ENCODE peak calls at places on chromosome 13, in ten cellular contexts. One of them, this sample, is unnamed. For H3K4me1, the result is how much of the 10 kb centered on the place peaks cover.

GRCh38 chr13:34748078-34748477 is 194.0 kb upstream of the NBEA start:
- DNase-seq in CD8-positive, alpha-beta memory T cell: no peak
- DNase-seq in colonic mucosa: peak
- DNase-seq in thyroid gland: peak
- DNase-seq in ascending aorta: peak
- DNase-seq in lung: peak
- DNase-seq in IMR-90: no peak
- DNase-seq in pancreas: peak
- DNase-seq in suprapubic skin: no peak
- DNase-seq in right atrium auricular region: peak
- DNase-seq in this sample: no peak

GRCh38 chr13:34040863-34041262 is 222.9 kb downstream of the RFC3 start:
- DNase-seq in IMR-90: no peak
- DNase-seq in CD8-positive, alpha-beta memory T cell: no peak
- DNase-seq in colonic mucosa: no peak
- DNase-seq in suprapubic skin: no peak
- DNase-seq in pancreas: no peak
- DNase-seq in right atrium auricular region: no peak
- DNase-seq in thyroid gland: no peak
- DNase-seq in ascending aorta: no peak
- DNase-seq in lung: no peak
- DNase-seq in this sample: no peak

GRCh38 chr13:82713681-82714405 is 1168.4 kb downstream of the SLITRK1 start:
- DNase-seq in pancreas: no peak
- DNase-seq in ascending aorta: no peak
- DNase-seq in suprapubic skin: no peak
- DNase-seq in right atrium auricular region: no peak
- DNase-seq in IMR-90: peak
- DNase-seq in thyroid gland: no peak
- DNase-seq in lung: no peak
- DNase-seq in CD8-positive, alpha-beta memory T cell: no peak
- DNase-seq in colonic mucosa: no peak
- DNase-seq in this sample: no peak

GRCh38 chr13:36038785-36039415 is 92.3 kb downstream of the DCLK1 start:
- DNase-seq in ascending aorta: no peak
- DNase-seq in suprapubic skin: no peak
- DNase-seq in CD8-positive, alpha-beta memory T cell: no peak
- DNase-seq in lung: no peak
- DNase-seq in right atrium auricular region: no peak
- DNase-seq in pancreas: no peak
- DNase-seq in IMR-90: no peak
- DNase-seq in thyroid gland: no peak
- DNase-seq in colonic mucosa: no peak
- DNase-seq in this sample: no peak

GRCh38 chr13:77678691-77679090 is 18.8 kb upstream of the SLAIN1 start:
- DNase-seq in right atrium auricular region: no peak
- DNase-seq in pancreas: no peak
- DNase-seq in IMR-90: no peak
- DNase-seq in suprapubic skin: no peak
- DNase-seq in ascending aorta: no peak
- DNase-seq in thyroid gland: no peak
- DNase-seq in lung: no peak
- DNase-seq in colonic mucosa: no peak
- DNase-seq in CD8-positive, alpha-beta memory T cell: no peak
- DNase-seq in this sample: no peak

GRCh38 chr13:102877285-102877684 is 31.5 kb downstream of the ERCC5 start:
- DNase-seq in suprapubic skin: no peak
- DNase-seq in pancreas: no peak
- DNase-seq in colonic mucosa: no peak
- DNase-seq in IMR-90: peak
- DNase-seq in right atrium auricular region: no peak
- DNase-seq in thyroid gland: no peak
- DNase-seq in ascending aorta: no peak
- DNase-seq in lung: no peak
- DNase-seq in CD8-positive, alpha-beta memory T cell: no peak
- DNase-seq in this sample: no peak

GRCh38 chr13:32205426-32206096 is 109.6 kb downstream of the ZAR1L start:
- DNase-seq in colonic mucosa: no peak
- DNase-seq in thyroid gland: no peak
- DNase-seq in suprapubic skin: no peak
- DNase-seq in IMR-90: peak
- DNase-seq in CD8-positive, alpha-beta memory T cell: no peak
- DNase-seq in pancreas: no peak
- DNase-seq in lung: no peak
- DNase-seq in ascending aorta: no peak
- DNase-seq in right atrium auricular region: no peak
- DNase-seq in this sample: no peak

GRCh38 chr13:94646904-94647303 is 45.2 kb downstream of the GPR180 start:
- DNase-seq in right atrium auricular region: no peak
- DNase-seq in ascending aorta: no peak
- DNase-seq in thyroid gland: no peak
- DNase-seq in IMR-90: no peak
- DNase-seq in pancreas: no peak
- DNase-seq in lung: no peak
- DNase-seq in suprapubic skin: no peak
- DNase-seq in CD8-positive, alpha-beta memory T cell: no peak
- DNase-seq in colonic mucosa: no peak
- DNase-seq in this sample: no peak

DNA sequence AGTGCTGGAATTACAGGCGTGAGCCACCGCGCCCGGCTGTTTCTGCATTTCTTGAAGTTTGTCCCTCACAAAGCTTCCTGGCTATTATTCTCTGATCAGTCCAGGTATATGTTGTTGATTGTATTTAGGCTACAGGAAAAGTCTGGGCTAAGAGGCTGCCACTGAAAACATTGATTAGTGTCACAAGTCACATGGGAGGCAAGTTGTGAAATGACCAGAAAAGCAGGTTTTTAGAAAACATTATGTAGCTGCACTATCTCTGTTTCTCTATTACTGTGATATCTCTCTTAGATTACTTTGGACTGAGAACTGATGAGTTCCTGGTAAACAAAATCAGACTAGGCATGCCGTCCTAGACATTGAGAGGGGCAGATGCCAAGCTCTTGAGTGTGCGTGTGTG is 16.0 kb upstream of the ZDHHC20 start:
- DNase-seq in CD8-positive, alpha-beta memory T cell: no peak
- DNase-seq in ascending aorta: no peak
- DNase-seq in pancreas: no peak
- DNase-seq in IMR-90: no peak
- DNase-seq in colonic mucosa: no peak
- DNase-seq in suprapubic skin: no peak
- DNase-seq in lung: no peak
- DNase-seq in thyroid gland: no peak
- DNase-seq in right atrium auricular region: no peak
- DNase-seq in this sample: no peak
- H3K27ac ChIP-seq in CD8-positive, alpha-beta memory T cell: no peak
- H3K27ac ChIP-seq in ascending aorta: no peak
- H3K27ac ChIP-seq in pancreas: no peak
- H3K27ac ChIP-seq in IMR-90: no peak
- H3K27ac ChIP-seq in colonic mucosa: no peak
- H3K27ac ChIP-seq in suprapubic skin: no peak
- H3K27ac ChIP-seq in lung: no peak
- H3K27ac ChIP-seq in thyroid gland: no peak
- H3K27ac ChIP-seq in right atrium auricular region: no peak
- H3K27ac ChIP-seq in this sample: no peak

GRCh38 chr13:59459972-59460371 is 703.8 kb downstream of the DIAPH3 start:
- DNase-seq in IMR-90: peak
- DNase-seq in ascending aorta: no peak
- DNase-seq in right atrium auricular region: no peak
- DNase-seq in thyroid gland: no peak
- DNase-seq in lung: no peak
- DNase-seq in pancreas: no peak
- DNase-seq in suprapubic skin: no peak
- DNase-seq in CD8-positive, alpha-beta memory T cell: no peak
- DNase-seq in colonic mucosa: no peak
- DNase-seq in this sample: no peak

GRCh38 chr13:59463023-59463422 is 700.7 kb downstream of the DIAPH3 start:
- DNase-seq in pancreas: no peak
- DNase-seq in CD8-positive, alpha-beta memory T cell: no peak
- DNase-seq in thyroid gland: no peak
- DNase-seq in right atrium auricular region: no peak
- DNase-seq in colonic mucosa: no peak
- DNase-seq in ascending aorta: no peak
- DNase-seq in lung: no peak
- DNase-seq in suprapubic skin: no peak
- DNase-seq in IMR-90: no peak
- DNase-seq in this sample: no peak

GRCh38 chr13:59461411-59461810 is 702.3 kb downstream of the DIAPH3 start:
- DNase-seq in right atrium auricular region: no peak
- DNase-seq in CD8-positive, alpha-beta memory T cell: no peak
- DNase-seq in suprapubic skin: no peak
- DNase-seq in thyroid gland: no peak
- DNase-seq in lung: no peak
- DNase-seq in colonic mucosa: no peak
- DNase-seq in pancreas: no peak
- DNase-seq in ascending aorta: no peak
- DNase-seq in IMR-90: no peak
- DNase-seq in this sample: no peak

GRCh38 chr13:59464926-59465325 is 698.8 kb downstream of the DIAPH3 start:
- DNase-seq in suprapubic skin: no peak
- DNase-seq in thyroid gland: no peak
- DNase-seq in IMR-90: no peak
- DNase-seq in colonic mucosa: no peak
- DNase-seq in lung: no peak
- DNase-seq in pancreas: no peak
- DNase-seq in ascending aorta: no peak
- DNase-seq in right atrium auricular region: no peak
- DNase-seq in CD8-positive, alpha-beta memory T cell: no peak
- DNase-seq in this sample: no peak

GRCh38 chr13:59458908-59459579 is 704.7 kb downstream of the DIAPH3 start:
- DNase-seq in CD8-positive, alpha-beta memory T cell: no peak
- DNase-seq in ascending aorta: no peak
- DNase-seq in thyroid gland: no peak
- DNase-seq in suprapubic skin: no peak
- DNase-seq in pancreas: no peak
- DNase-seq in lung: no peak
- DNase-seq in right atrium auricular region: no peak
- DNase-seq in IMR-90: peak
- DNase-seq in colonic mucosa: no peak
- DNase-seq in this sample: no peak
- H3K4me3 ChIP-seq in CD8-positive, alpha-beta memory T cell: no peak
- H3K4me3 ChIP-seq in ascending aorta: no peak
- H3K4me3 ChIP-seq in thyroid gland: no peak
- H3K4me3 ChIP-seq in suprapubic skin: no peak
- H3K4me3 ChIP-seq in pancreas: no peak
- H3K4me3 ChIP-seq in lung: no peak
- H3K4me3 ChIP-seq in right atrium auricular region: no peak
- H3K4me3 ChIP-seq in IMR-90: no peak
- H3K4me3 ChIP-seq in colonic mucosa: no peak
- H3K4me3 ChIP-seq in this sample: no peak

GRCh38 chr13:41915096-41915495 is 45.8 kb downstream of the VWA8 start:
- DNase-seq in colonic mucosa: no peak
- DNase-seq in ascending aorta: no peak
- DNase-seq in lung: no peak
- DNase-seq in pancreas: no peak
- DNase-seq in CD8-positive, alpha-beta memory T cell: no peak
- DNase-seq in suprapubic skin: no peak
- DNase-seq in thyroid gland: no peak
- DNase-seq in right atrium auricular region: no peak
- DNase-seq in IMR-90: peak
- DNase-seq in this sample: no peak

GRCh38 chr13:41916173-41916954 is 44.5 kb downstream of the VWA8 start:
- DNase-seq in suprapubic skin: no peak
- DNase-seq in thyroid gland: no peak
- DNase-seq in IMR-90: peak
- DNase-seq in right atrium auricular region: no peak
- DNase-seq in colonic mucosa: no peak
- DNase-seq in CD8-positive, alpha-beta memory T cell: peak
- DNase-seq in pancreas: no peak
- DNase-seq in ascending aorta: no peak
- DNase-seq in lung: no peak
- DNase-seq in this sample: no peak

GRCh38 chr13:41917641-41918040 is 43.3 kb downstream of the VWA8 start:
- DNase-seq in right atrium auricular region: no peak
- DNase-seq in ascending aorta: no peak
- DNase-seq in lung: no peak
- DNase-seq in pancreas: no peak
- DNase-seq in suprapubic skin: no peak
- DNase-seq in CD8-positive, alpha-beta memory T cell: peak
- DNase-seq in thyroid gland: no peak
- DNase-seq in colonic mucosa: no peak
- DNase-seq in IMR-90: peak
- DNase-seq in this sample: no peak

GRCh38 chr13:41919031-41919740 is 41.7 kb downstream of the VWA8 start:
- DNase-seq in suprapubic skin: no peak
- DNase-seq in ascending aorta: no peak
- DNase-seq in colonic mucosa: no peak
- DNase-seq in IMR-90: no peak
- DNase-seq in lung: no peak
- DNase-seq in right atrium auricular region: no peak
- DNase-seq in thyroid gland: no peak
- DNase-seq in pancreas: no peak
- DNase-seq in CD8-positive, alpha-beta memory T cell: no peak
- DNase-seq in this sample: no peak

DNA sequence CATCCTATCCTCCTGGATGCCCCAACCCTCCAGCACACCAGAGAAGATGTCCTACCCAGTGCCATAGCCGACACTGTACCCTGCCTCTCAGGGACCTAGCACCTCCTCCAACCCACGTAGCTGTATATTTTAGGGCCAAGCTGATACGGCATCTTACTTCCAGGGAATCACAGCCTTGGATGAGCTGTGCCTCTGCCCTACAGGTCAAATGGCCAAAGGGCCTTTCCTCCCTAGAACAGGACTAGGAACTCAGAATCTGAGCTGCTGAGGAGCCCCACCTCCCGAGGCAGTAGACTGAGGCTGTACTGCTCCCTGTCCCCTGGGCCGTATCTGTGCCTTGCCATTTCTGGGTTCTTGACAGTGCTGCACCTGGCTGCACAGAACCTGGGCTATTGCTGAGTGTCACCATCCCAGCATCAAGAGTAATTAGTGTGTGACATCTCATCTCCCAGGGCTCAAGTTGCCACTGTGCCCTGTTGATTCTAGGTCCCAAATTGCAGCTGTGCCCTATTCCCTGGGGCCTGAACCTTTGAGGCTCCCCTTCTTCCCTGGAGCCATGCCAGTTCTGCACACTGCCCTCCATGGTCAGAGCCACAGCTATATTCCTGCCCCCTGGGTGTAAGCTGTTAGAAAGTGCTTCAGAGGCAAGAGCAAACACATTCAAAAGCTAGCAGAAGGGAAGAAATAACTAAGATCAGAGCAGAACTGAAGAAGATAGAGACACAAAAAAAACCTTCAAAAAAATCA is 41.0 kb downstream of the VWA8 start:
- DNase-seq in suprapubic skin: no peak
- DNase-seq in IMR-90: no peak
- DNase-seq in lung: no peak
- DNase-seq in CD8-positive, alpha-beta memory T cell: no peak
- DNase-seq in ascending aorta: no peak
- DNase-seq in pancreas: no peak
- DNase-seq in thyroid gland: no peak
- DNase-seq in colonic mucosa: no peak
- DNase-seq in right atrium auricular region: no peak
- DNase-seq in this sample: no peak
- H3K4me1 ChIP-seq in suprapubic skin: under half
- H3K4me1 ChIP-seq in IMR-90: under half
- H3K4me1 ChIP-seq in lung: under half
- H3K4me1 ChIP-seq in CD8-positive, alpha-beta memory T cell: under half
- H3K4me1 ChIP-seq in ascending aorta: under half
- H3K4me1 ChIP-seq in pancreas: under half
- H3K4me1 ChIP-seq in thyroid gland: under half
- H3K4me1 ChIP-seq in colonic mucosa: under half
- H3K4me1 ChIP-seq in right atrium auricular region: under half
- H3K4me1 ChIP-seq in this sample: under half

DNA sequence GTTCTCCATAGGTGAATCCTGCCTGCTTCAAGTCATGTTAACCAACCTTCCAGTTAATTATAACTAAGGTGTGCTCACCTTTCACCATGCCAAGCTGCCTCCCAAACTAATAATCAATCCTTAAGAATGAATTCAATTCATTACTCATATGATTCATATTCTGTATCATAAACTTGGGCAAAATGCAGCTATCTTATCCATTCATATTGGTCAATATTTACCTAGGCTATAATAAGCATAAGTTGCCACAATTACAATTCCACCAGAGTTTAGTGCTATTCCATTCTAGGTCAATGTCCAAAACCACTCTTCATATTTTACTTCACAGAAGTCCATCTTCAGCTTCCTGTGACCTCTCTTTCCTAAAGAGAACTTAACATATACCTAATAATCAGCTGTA is 13.4 kb downstream of the ELF1 start:
- DNase-seq in IMR-90: no peak
- DNase-seq in right atrium auricular region: no peak
- DNase-seq in lung: no peak
- DNase-seq in colonic mucosa: no peak
- DNase-seq in CD8-positive, alpha-beta memory T cell: no peak
- DNase-seq in suprapubic skin: no peak
- DNase-seq in thyroid gland: no peak
- DNase-seq in pancreas: no peak
- DNase-seq in ascending aorta: no peak
- DNase-seq in this sample: no peak
- H3K27ac ChIP-seq in IMR-90: no peak
- H3K27ac ChIP-seq in right atrium auricular region: no peak
- H3K27ac ChIP-seq in lung: no peak
- H3K27ac ChIP-seq in colonic mucosa: peak
- H3K27ac ChIP-seq in CD8-positive, alpha-beta memory T cell: no peak
- H3K27ac ChIP-seq in suprapubic skin: peak
- H3K27ac ChIP-seq in thyroid gland: no peak
- H3K27ac ChIP-seq in pancreas: no peak
- H3K27ac ChIP-seq in ascending aorta: no peak
- H3K27ac ChIP-seq in this sample: no peak